ENCODE peak calls at places on chromosomes 4 and X, in seven cellular contexts. D is SW480, W is AG20443, J is SW 1271, U is LoVo, G is stomach, V is T1000. O is an unnamed sample.

GRCh38 chr4:181661090-181661489 is 582.1 kb upstream of the TENM3 start:
- DNase-seq in V (no peak), U (no peak), J (no peak), G (no peak), W (peak), D (peak), O (no peak)

GRCh38 chrX:27964432-27964831 is 16.8 kb downstream of the DCAF8L1 start:
- DNase-seq in U (peak), W (no peak), G (no peak), J (no peak), D (peak), V (no peak), O (peak)

GRCh38 chr4:16123356-16124084 is 39.7 kb upstream of the PROM1 start:
- DNase-seq in W (no peak), U (no peak), V (no peak), J (no peak), G (peak), D (peak), O (no peak)

GRCh38 chrX:11758400-11759171 is 549 bp downstream of the MSL3 start:
- DNase-seq in G (peak), D (peak), U (peak), J (peak), W (peak), V (peak), O (peak)

GRCh38 chr4:113212613-113213012 is 163.2 kb downstream of the ANK2 start:
- DNase-seq in V (no peak), J (no peak), D (no peak), U (no peak), W (no peak), G (no peak), O (no peak)

GRCh38 chr4:3879681-3880594 is 113.8 kb downstream of the ADRA2C start:
- DNase-seq in J (no peak), V (no peak), D (no peak), G (peak), W (peak), U (no peak), O (no peak)

GRCh38 chr4:40629401-40630334 is at the start of gene RBM47:
- DNase-seq in J (no peak), V (no peak), W (peak), G (peak), U (peak), D (peak), O (peak)

GRCh38 chrX:703466-704210 is 73.0 kb downstream of the SHOX start:
- DNase-seq in J (no peak), U (no peak), D (no peak), V (peak), W (no peak), G (no peak), O (no peak)

GRCh38 chr4:153467154-153467896 is 1.2 kb downstream of the TMEM131L start:
- DNase-seq in V (no peak), G (peak), U (peak), D (peak), J (no peak), W (peak), O (peak)

GRCh38 chr4:120517966-120518365 is 404.6 kb downstream of the PRDM5 start:
- DNase-seq in U (peak), V (peak), G (no peak), J (no peak), W (peak), D (peak), O (peak)

GRCh38 chrX:1468250-1468772 is 15.6 kb upstream of the ASMTL start:
- DNase-seq in U (peak), D (peak), V (peak), W (peak), J (peak), G (peak), O (peak)

GRCh38 chr4:138311771-138312535 is 69.8 kb upstream of the SLC7A11 start:
- DNase-seq in U (no peak), W (peak), V (no peak), G (no peak), J (no peak), D (no peak), O (no peak)

GRCh38 chrX:135707880-135708279 is 5.6 kb upstream of the CT45A1 start:
- DNase-seq in J (no peak), W (no peak), V (no peak), G (no peak), D (peak), U (no peak), O (no peak)

GRCh38 chr4:74327751-74328150 is 19.5 kb downstream of the EPGN start:
- DNase-seq in J (no peak), D (no peak), V (no peak), G (no peak), U (no peak), W (no peak), O (no peak)

GRCh38 chr4:81715335-81715734 is 243.6 kb upstream of the RASGEF1B start:
- DNase-seq in V (no peak), J (no peak), D (no peak), W (no peak), G (no peak), U (no peak), O (no peak)

GRCh38 chr4:104489731-104490095 is 5.0 kb downstream of the CXXC4 start:
- DNase-seq in V (no peak), W (no peak), U (no peak), J (no peak), D (no peak), G (no peak), O (no peak)

GRCh38 chr4:56958111-56958517 is 19.3 kb downstream of the NOA1 start:
- DNase-seq in U (no peak), D (no peak), J (no peak), V (peak), W (peak), G (peak), O (no peak)

GRCh38 chr4:128310266-128310697 is 22.7 kb upstream of the PGRMC2 start:
- DNase-seq in J (peak), G (no peak), D (no peak), W (peak), U (no peak), V (no peak), O (peak)

GRCh38 chr4:97411352-97411751 is 731.9 kb downstream of the STPG2 start:
- DNase-seq in J (no peak), D (no peak), G (no peak), U (no peak), W (no peak), V (no peak), O (no peak)

GRCh38 chr4:75005727-75006126 is 72.8 kb downstream of the PARM1 start:
- DNase-seq in J (no peak), V (no peak), D (no peak), U (no peak), G (no peak), W (no peak), O (no peak)

GRCh38 chrX:13090261-13091110 is 46.1 kb upstream of the FAM9C start:
- DNase-seq in U (no peak), G (no peak), V (no peak), J (no peak), D (no peak), W (no peak), O (no peak)

GRCh38 chrX:13763489-13763888 is 28.9 kb downstream of the OFD1 start:
- DNase-seq in V (no peak), W (no peak), U (no peak), D (no peak), J (no peak), G (peak), O (no peak)

GRCh38 chrX:35104626-35105025 is 162.0 kb downstream of the FAM47B start:
- DNase-seq in G (no peak), U (no peak), D (no peak), W (no peak), V (no peak), J (no peak), O (no peak)

GRCh38 chr4:142242156-142242555 is 603.9 kb downstream of the INPP4B start:
- DNase-seq in J (no peak), G (no peak), D (no peak), U (no peak), W (peak), V (no peak), O (no peak)

GRCh38 chr4:86481429-86481828 is 112.7 kb upstream of the PTPN13 start:
- DNase-seq in D (no peak), W (no peak), G (no peak), V (no peak), U (no peak), J (no peak), O (no peak)

GRCh38 chr4:149825336-149825735 is 9.7 kb upstream of the IQCM start:
- DNase-seq in J (no peak), D (no peak), V (no peak), W (no peak), G (no peak), U (no peak), O (no peak)

GRCh38 chr4:185903205-185903604 is 91.2 kb upstream of the SORBS2 start:
- DNase-seq in J (no peak), W (no peak), U (no peak), V (no peak), D (no peak), G (no peak), O (peak)

GRCh38 chr4:118941149-118941548 is 52.5 kb downstream of the SYNPO2 start:
- DNase-seq in D (no peak), U (no peak), V (no peak), W (peak), G (no peak), J (no peak), O (peak)

GRCh38 chrX:155048997-155049619 is 21.8 kb downstream of the CMC4 start:
- DNase-seq in V (no peak), U (no peak), W (peak), D (peak), J (peak), G (peak), O (no peak)

GRCh38 chr4:38013461-38014366 is 53.5 kb downstream of the PTTG2 start:
- DNase-seq in G (peak), J (no peak), V (peak), D (no peak), W (peak), U (peak), O (no peak)